ENCODE peak calls at places on chromosome 14, in five cellular contexts. One of them, this sample, is unnamed.

GRCh38 chr14:96876747-96877146 is 79.6 kb downstream of the VRK1 start:
- DNase-seq in K562: no peak
- DNase-seq in GM12878: no peak
- DNase-seq in HCT116: no peak
- DNase-seq in HepG2: peak
- DNase-seq in this sample: no peak

GRCh38 chr14:66404051-66404450 is 82.1 kb upstream of the CCDC196 start:
- DNase-seq in K562: no peak
- DNase-seq in GM12878: no peak
- DNase-seq in HCT116: no peak
- DNase-seq in HepG2: no peak
- DNase-seq in this sample: no peak

GRCh38 chr14:35362441-35362840 is 42.1 kb downstream of the NFKBIA start:
- DNase-seq in K562: no peak
- DNase-seq in GM12878: no peak
- DNase-seq in HCT116: no peak
- DNase-seq in HepG2: no peak
- DNase-seq in this sample: no peak

GRCh38 chr14:96117101-96117897 is 78.1 kb downstream of the C14orf132 start:
- DNase-seq in K562: no peak
- DNase-seq in GM12878: no peak
- DNase-seq in HCT116: no peak
- DNase-seq in HepG2: no peak
- DNase-seq in this sample: no peak

GRCh38 chr14:87998414-87998813 is 5.4 kb upstream of the GALC start:
- DNase-seq in K562: peak
- DNase-seq in GM12878: no peak
- DNase-seq in HCT116: no peak
- DNase-seq in HepG2: no peak
- DNase-seq in this sample: no peak

GRCh38 chr14:103527408-103528157 is 1.4 kb upstream of the TRMT61A start:
- DNase-seq in K562: no peak
- DNase-seq in GM12878: peak
- DNase-seq in HCT116: no peak
- DNase-seq in HepG2: no peak
- DNase-seq in this sample: no peak

GRCh38 chr14:40252817-40253447 is 820.7 kb upstream of the FBXO33 start:
- DNase-seq in K562: no peak
- DNase-seq in GM12878: no peak
- DNase-seq in HCT116: peak
- DNase-seq in HepG2: no peak
- DNase-seq in this sample: peak

GRCh38 chr14:62939970-62940369 is 105.3 kb downstream of the KCNH5 start:
- DNase-seq in K562: no peak
- DNase-seq in GM12878: no peak
- DNase-seq in HCT116: no peak
- DNase-seq in HepG2: no peak
- DNase-seq in this sample: no peak

GRCh38 chr14:97319691-97320090 is 522.5 kb downstream of the VRK1 start:
- DNase-seq in K562: no peak
- DNase-seq in GM12878: no peak
- DNase-seq in HCT116: no peak
- DNase-seq in HepG2: no peak
- DNase-seq in this sample: no peak

GRCh38 chr14:49892301-49892635 is 614 bp upstream of the ARF6 start:
- DNase-seq in K562: peak
- DNase-seq in GM12878: peak
- DNase-seq in HCT116: no peak
- DNase-seq in HepG2: peak
- DNase-seq in this sample: no peak

GRCh38 chr14:66476964-66477363 is 9.2 kb upstream of the CCDC196 start:
- DNase-seq in K562: peak
- DNase-seq in GM12878: no peak
- DNase-seq in HCT116: no peak
- DNase-seq in HepG2: no peak
- DNase-seq in this sample: no peak

GRCh38 chr14:24816929-24817637 is 183.1 kb upstream of the GZMB start:
- DNase-seq in K562: no peak
- DNase-seq in GM12878: no peak
- DNase-seq in HCT116: no peak
- DNase-seq in HepG2: peak
- DNase-seq in this sample: no peak

GRCh38 chr14:24818823-24819341 is 184.9 kb upstream of the GZMB start:
- DNase-seq in K562: no peak
- DNase-seq in GM12878: no peak
- DNase-seq in HCT116: no peak
- DNase-seq in HepG2: no peak
- DNase-seq in this sample: no peak

GRCh38 chr14:24817638-24818053 is 183.7 kb upstream of the GZMB start:
- DNase-seq in K562: no peak
- DNase-seq in GM12878: no peak
- DNase-seq in HCT116: no peak
- DNase-seq in HepG2: no peak
- DNase-seq in this sample: no peak

GRCh38 chr14:24816011-24816928 is 182.3 kb upstream of the GZMB start:
- DNase-seq in K562: no peak
- DNase-seq in GM12878: no peak
- DNase-seq in HCT116: no peak
- DNase-seq in HepG2: peak
- DNase-seq in this sample: no peak

DNA sequence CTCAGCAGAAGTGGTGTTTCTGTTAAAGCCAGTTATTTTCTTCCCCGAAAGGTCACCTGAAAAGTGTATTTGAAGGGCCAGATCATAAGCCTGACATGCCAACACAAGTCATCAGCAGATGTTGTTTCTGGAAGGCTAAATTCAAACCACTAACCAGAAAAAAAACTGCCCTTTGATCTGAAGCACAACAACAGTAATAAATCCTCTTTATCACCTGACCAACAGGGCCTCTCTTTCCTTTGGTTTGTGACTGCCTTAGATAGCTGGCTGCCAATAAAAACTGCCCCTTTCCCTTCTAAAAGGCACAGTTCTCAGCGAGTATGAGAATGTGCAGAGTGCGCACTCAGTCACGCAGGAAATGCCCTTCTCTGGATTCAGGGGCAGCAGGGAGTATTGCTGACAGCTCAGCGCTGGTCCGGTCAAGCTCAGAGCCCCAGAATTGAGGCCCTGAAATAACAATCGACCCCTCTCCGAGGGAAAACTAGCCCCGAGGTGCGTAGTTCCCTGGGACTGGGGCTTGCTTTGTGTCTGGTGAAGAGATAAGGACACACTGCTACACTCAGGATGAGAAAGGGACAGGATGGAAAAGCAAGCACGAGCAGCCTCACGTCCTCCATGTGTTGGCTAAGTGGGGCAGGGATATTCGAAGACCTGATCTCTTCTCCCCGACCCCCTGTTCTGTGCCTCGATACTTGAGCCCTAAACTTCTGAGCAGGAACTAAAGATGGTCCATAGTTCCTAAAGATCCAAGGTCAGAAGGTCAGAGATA is 184.2 kb upstream of the GZMB start:
- DNase-seq in K562: peak
- DNase-seq in GM12878: no peak
- DNase-seq in HCT116: no peak
- DNase-seq in HepG2: peak
- DNase-seq in this sample: no peak
- H3K4me3 ChIP-seq in K562: no peak
- H3K4me3 ChIP-seq in GM12878: no peak
- H3K4me3 ChIP-seq in HCT116: no peak
- H3K4me3 ChIP-seq in HepG2: peak
- H3K4me3 ChIP-seq in this sample: no peak

DNA sequence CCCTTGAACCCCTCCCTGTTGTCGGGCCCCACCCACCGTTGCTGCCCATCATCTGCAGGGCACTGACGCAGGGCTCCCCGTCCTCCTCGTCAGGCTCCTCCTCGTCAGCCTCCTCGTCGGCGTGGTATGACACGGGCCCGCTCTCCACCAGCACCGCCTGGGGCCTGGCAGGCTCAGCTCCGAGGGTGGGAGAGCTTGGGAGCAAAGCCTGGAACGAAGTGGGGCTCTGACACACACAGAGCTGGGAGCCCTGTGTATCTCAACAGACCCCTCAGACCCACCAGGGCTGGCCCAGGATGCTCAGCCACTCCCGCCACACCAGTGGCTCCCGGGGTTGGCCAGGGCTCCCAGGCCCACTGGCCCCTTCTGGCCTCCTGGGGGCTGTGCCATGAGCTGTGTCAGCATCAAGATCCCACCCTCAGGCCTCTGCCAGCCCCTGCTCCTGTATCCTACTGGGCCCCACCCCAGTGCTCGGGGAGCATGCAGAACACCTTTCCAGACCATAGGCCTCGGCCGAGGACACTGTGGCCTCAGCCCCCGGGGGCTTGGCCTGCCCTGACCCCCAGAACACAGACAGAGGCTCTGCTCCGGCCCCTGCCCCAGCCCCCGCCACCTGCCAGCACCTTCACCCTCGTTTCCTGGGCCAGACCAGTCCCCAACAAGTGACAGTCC is 30.1 kb upstream of the NUDT14 start:
- DNase-seq in K562: no peak
- DNase-seq in GM12878: no peak
- DNase-seq in HCT116: no peak
- DNase-seq in HepG2: no peak
- DNase-seq in this sample: no peak
- TF ChIP-seq YY1 in K562: no peak
- TF ChIP-seq YY1 in GM12878: no peak
- TF ChIP-seq YY1 in HCT116: no peak
- TF ChIP-seq YY1 in HepG2: no peak
- TF ChIP-seq YY1 in this sample: no peak

DNA sequence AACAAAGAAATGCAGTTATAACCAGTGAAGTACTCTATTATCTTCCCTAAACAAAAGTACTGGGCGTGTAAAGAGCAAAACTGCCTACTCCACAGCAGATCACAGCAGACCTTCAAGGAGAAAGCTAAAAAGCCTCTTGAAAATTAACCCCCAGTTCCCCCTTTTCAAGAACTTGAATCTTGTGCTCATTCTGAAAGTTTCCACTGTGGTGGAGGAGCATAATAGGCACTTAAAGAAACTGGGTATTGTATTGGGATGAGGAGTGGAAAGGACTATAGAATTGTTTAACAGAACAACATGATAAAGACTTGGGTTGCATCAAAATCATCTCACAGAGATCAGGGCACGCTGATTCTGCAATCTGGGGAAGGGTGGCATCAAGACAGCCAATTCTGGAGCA is 51.1 kb downstream of the SLC25A47 start:
- DNase-seq in K562: no peak
- DNase-seq in GM12878: no peak
- DNase-seq in HCT116: no peak
- DNase-seq in HepG2: no peak
- DNase-seq in this sample: no peak
- H3K4me3 ChIP-seq in K562: peak
- H3K4me3 ChIP-seq in GM12878: peak
- H3K4me3 ChIP-seq in HCT116: peak
- H3K4me3 ChIP-seq in HepG2: no peak
- H3K4me3 ChIP-seq in this sample: no peak

GRCh38 chr14:99378782-99379214 is 101.9 kb downstream of the SETD3 start:
- DNase-seq in K562: peak
- DNase-seq in GM12878: no peak
- DNase-seq in HCT116: peak
- DNase-seq in HepG2: no peak
- DNase-seq in this sample: no peak
- TF ChIP-seq YY1 in K562: no peak
- TF ChIP-seq YY1 in GM12878: no peak
- TF ChIP-seq YY1 in HCT116: no peak
- TF ChIP-seq YY1 in HepG2: no peak
- TF ChIP-seq YY1 in this sample: no peak

GRCh38 chr14:100141133-100141497 is 18.3 kb downstream of the DEGS2 start:
- DNase-seq in K562: no peak
- DNase-seq in GM12878: no peak
- DNase-seq in HCT116: no peak
- DNase-seq in HepG2: no peak
- DNase-seq in this sample: no peak

GRCh38 chr14:100143934-100144333 is 15.5 kb downstream of the DEGS2 start:
- DNase-seq in K562: no peak
- DNase-seq in GM12878: no peak
- DNase-seq in HCT116: no peak
- DNase-seq in HepG2: no peak
- DNase-seq in this sample: no peak

GRCh38 chr14:100143523-100143922 is 15.9 kb downstream of the DEGS2 start:
- DNase-seq in K562: no peak
- DNase-seq in GM12878: no peak
- DNase-seq in HCT116: no peak
- DNase-seq in HepG2: no peak
- DNase-seq in this sample: no peak

GRCh38 chr14:100140452-100141132 is 18.9 kb downstream of the DEGS2 start:
- DNase-seq in K562: peak
- DNase-seq in GM12878: no peak
- DNase-seq in HCT116: no peak
- DNase-seq in HepG2: peak
- DNase-seq in this sample: peak

GRCh38 chr14:100142073-100143040 is 17.1 kb downstream of the DEGS2 start:
- DNase-seq in K562: peak
- DNase-seq in GM12878: no peak
- DNase-seq in HCT116: no peak
- DNase-seq in HepG2: no peak
- DNase-seq in this sample: no peak
- H3K4me3 ChIP-seq in K562: peak
- H3K4me3 ChIP-seq in GM12878: no peak
- H3K4me3 ChIP-seq in HCT116: no peak
- H3K4me3 ChIP-seq in HepG2: no peak
- H3K4me3 ChIP-seq in this sample: no peak

DNA sequence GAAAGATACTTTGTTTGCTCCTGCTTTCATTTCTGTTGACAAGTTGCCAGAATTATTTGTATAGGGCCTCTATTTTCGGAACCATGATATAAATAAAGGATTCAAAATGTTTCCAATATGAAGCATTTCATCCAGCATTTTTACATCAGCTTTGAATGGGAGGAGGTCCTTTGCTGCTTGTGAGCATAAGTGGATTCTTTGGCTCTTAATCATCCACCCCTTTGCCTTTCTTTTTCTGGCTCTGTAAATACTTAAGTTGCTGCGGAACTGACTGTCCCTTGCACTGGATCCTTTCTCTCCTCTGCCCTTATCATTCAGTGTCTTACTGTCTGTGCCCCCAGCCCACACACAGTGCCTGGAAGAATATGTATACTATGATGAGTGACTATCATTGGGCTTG is 357.3 kb upstream of the RGS6 start:
- DNase-seq in K562: no peak
- DNase-seq in GM12878: no peak
- DNase-seq in HCT116: no peak
- DNase-seq in HepG2: no peak
- DNase-seq in this sample: no peak
- TF ChIP-seq YY1 in K562: no peak
- TF ChIP-seq YY1 in GM12878: no peak
- TF ChIP-seq YY1 in HCT116: no peak
- TF ChIP-seq YY1 in HepG2: no peak
- TF ChIP-seq YY1 in this sample: no peak

DNA sequence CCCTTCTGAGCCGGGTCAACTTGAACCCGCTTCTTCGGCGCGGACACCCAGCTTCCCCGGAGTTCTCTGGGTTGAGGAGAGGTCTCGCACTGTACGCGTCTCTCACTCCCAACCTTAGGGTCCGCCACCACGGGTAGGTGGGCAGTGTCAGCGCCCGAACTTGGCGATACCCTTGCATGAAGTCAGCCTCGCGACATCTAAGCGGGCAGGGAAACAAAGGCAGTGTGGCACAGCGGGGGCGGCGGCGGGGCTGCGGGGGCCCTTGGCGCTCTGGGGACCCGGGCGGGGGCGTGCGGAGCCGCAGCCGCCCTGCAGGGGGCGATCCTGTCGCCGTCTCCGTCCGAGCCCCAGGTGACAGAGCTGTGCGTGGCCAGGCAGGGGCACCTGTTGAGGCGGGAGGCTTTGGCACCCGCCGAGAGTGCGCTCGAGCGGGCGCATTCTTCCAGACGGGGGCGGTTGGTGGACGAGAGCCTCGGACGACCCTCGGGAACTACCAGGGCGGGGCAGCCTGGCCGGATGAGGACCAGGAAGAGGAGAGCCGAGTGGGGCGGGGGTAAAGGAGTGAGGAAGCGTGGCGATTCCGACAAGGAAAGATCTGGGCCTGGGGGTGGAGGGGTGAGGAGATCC is 1.1 kb downstream of the GALNT16 start:
- DNase-seq in K562: peak
- DNase-seq in GM12878: no peak
- DNase-seq in HCT116: no peak
- DNase-seq in HepG2: no peak
- DNase-seq in this sample: no peak
- H3K4me3 ChIP-seq in K562: peak
- H3K4me3 ChIP-seq in GM12878: no peak
- H3K4me3 ChIP-seq in HCT116: no peak
- H3K4me3 ChIP-seq in HepG2: peak
- H3K4me3 ChIP-seq in this sample: peak

This sample was measured in NT2/D1.